ENCODE peak calls at places on chromosomes 5 and 9, in four cellular contexts. One of them, this sample, is unnamed.

GRCh38 chr5:134003064-134003956 is 1.5 kb downstream of the VDAC1 start:
- ATAC-seq in CD8-positive, alpha-beta T cell: no peak
- ATAC-seq in mucosa of descending colon: peak; percentile 0
- ATAC-seq in aorta: no peak
- ATAC-seq in this sample: no peak

GRCh38 chr5:141843156-141843927 is 34.9 kb downstream of the PCDH1 start:
- ATAC-seq in aorta: no peak
- ATAC-seq in mucosa of descending colon: peak; percentile 12
- ATAC-seq in CD8-positive, alpha-beta T cell: no peak
- ATAC-seq in this sample: no peak

GRCh38 chr9:131475111-131475955 is 27.4 kb upstream of the POMT1 start:
- ATAC-seq in CD8-positive, alpha-beta T cell: no peak
- ATAC-seq in aorta: no peak
- ATAC-seq in mucosa of descending colon: no peak
- ATAC-seq in this sample: no peak

GRCh38 chr9:119868694-119869093 is 499.5 kb upstream of the BRINP1 start:
- ATAC-seq in mucosa of descending colon: no peak
- ATAC-seq in CD8-positive, alpha-beta T cell: no peak
- ATAC-seq in aorta: no peak
- ATAC-seq in this sample: peak; percentile 93

GRCh38 chr9:21810388-21810787 is 8.0 kb downstream of the MTAP start:
- ATAC-seq in mucosa of descending colon: no peak
- ATAC-seq in aorta: no peak
- ATAC-seq in CD8-positive, alpha-beta T cell: no peak
- ATAC-seq in this sample: no peak

GRCh38 chr5:90510438-90510837 is 18.9 kb downstream of the LYSMD3 start:
- ATAC-seq in CD8-positive, alpha-beta T cell: no peak
- ATAC-seq in aorta: no peak
- ATAC-seq in mucosa of descending colon: no peak
- ATAC-seq in this sample: no peak

GRCh38 chr9:37220971-37221370 is 100.6 kb downstream of the ZCCHC7 start:
- ATAC-seq in aorta: no peak
- ATAC-seq in mucosa of descending colon: no peak
- ATAC-seq in CD8-positive, alpha-beta T cell: no peak
- ATAC-seq in this sample: no peak

GRCh38 chr9:127107344-127108181 is 14.9 kb downstream of the ANGPTL2 start:
- ATAC-seq in mucosa of descending colon: no peak
- ATAC-seq in aorta: no peak
- ATAC-seq in CD8-positive, alpha-beta T cell: no peak
- ATAC-seq in this sample: no peak

GRCh38 chr9:105027082-105027481 is 99.1 kb upstream of the ABCA1 start:
- ATAC-seq in aorta: no peak
- ATAC-seq in CD8-positive, alpha-beta T cell: no peak
- ATAC-seq in mucosa of descending colon: peak; percentile 18
- ATAC-seq in this sample: no peak
- H3K4me3 ChIP-seq in aorta: no peak overlapping the region
- H3K4me3 ChIP-seq in CD8-positive, alpha-beta T cell: no peak overlapping the region
- H3K4me3 ChIP-seq in mucosa of descending colon: no peak overlapping the region
- H3K4me3 ChIP-seq in this sample: no peak overlapping the region

GRCh38 chr9:134056483-134057310 is 11.1 kb downstream of the BRD3 start:
- ATAC-seq in mucosa of descending colon: peak; percentile 22
- ATAC-seq in aorta: no peak
- ATAC-seq in CD8-positive, alpha-beta T cell: no peak
- ATAC-seq in this sample: no peak
- H3K4me1 ChIP-seq in mucosa of descending colon: peaks cover 26% of the 10 kb centered on the region
- H3K4me1 ChIP-seq in aorta: no peaks in the 10 kb centered on the region
- H3K4me1 ChIP-seq in CD8-positive, alpha-beta T cell: peaks cover 26% of the 10 kb centered on the region
- H3K4me1 ChIP-seq in this sample: peaks cover 6% of the 10 kb centered on the region

GRCh38 chr9:77019810-77020437 is 469 bp downstream of the FOXB2 start:
- ATAC-seq in CD8-positive, alpha-beta T cell: no peak
- ATAC-seq in aorta: no peak
- ATAC-seq in mucosa of descending colon: no peak
- ATAC-seq in this sample: no peak
- H3K4me3 ChIP-seq in CD8-positive, alpha-beta T cell: no peak overlapping the region
- H3K4me3 ChIP-seq in aorta: no peak overlapping the region
- H3K4me3 ChIP-seq in mucosa of descending colon: no peak overlapping the region
- H3K4me3 ChIP-seq in this sample: no peak overlapping the region

GRCh38 chr9:84949258-84949657 is 279.7 kb downstream of the NTRK2 start:
- ATAC-seq in aorta: no peak
- ATAC-seq in mucosa of descending colon: no peak
- ATAC-seq in CD8-positive, alpha-beta T cell: no peak
- ATAC-seq in this sample: no peak

GRCh38 chr9:84949969-84950368 is 280.4 kb downstream of the NTRK2 start:
- ATAC-seq in mucosa of descending colon: no peak
- ATAC-seq in aorta: no peak
- ATAC-seq in CD8-positive, alpha-beta T cell: no peak
- ATAC-seq in this sample: no peak

GRCh38 chr9:84950879-84951811 is 281.6 kb downstream of the NTRK2 start:
- ATAC-seq in mucosa of descending colon: peak; percentile 70
- ATAC-seq in aorta: no peak
- ATAC-seq in CD8-positive, alpha-beta T cell: no peak
- ATAC-seq in this sample: no peak

GRCh38 chr9:84945878-84946538 is 276.5 kb downstream of the NTRK2 start:
- ATAC-seq in mucosa of descending colon: peak; percentile 52
- ATAC-seq in aorta: no peak
- ATAC-seq in CD8-positive, alpha-beta T cell: no peak
- ATAC-seq in this sample: no peak

DNA sequence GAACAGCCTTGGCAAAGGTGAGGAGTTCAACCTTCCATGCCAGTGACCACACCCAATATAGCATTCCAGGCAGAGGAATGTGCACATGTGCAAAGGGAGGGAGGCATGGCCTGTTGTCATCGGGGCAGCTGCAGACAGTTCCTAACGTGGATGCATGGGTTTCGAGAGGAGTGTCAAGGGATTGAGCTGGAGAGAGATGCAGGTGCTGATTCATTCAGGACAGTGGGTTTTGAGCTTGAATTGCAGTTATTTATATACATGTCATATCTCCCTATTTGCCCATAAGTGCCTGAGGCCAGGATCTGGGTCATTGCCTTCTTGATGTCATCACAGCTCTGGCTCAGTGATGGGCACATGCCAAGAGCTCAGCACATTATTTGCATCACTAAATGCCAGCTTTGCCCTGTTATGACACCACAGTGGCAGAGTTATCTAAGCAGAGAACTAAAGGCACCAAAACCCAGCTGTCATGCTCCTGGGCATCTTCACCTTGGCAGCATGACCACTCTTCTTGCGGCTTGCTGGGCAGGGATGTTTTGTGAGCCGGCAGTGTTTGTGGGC is 278.0 kb downstream of the NTRK2 start:
- ATAC-seq in aorta: no peak
- ATAC-seq in mucosa of descending colon: peak; percentile 85
- ATAC-seq in CD8-positive, alpha-beta T cell: no peak
- ATAC-seq in this sample: no peak
- H3K4me1 ChIP-seq in aorta: no peaks in the 10 kb centered on the region
- H3K4me1 ChIP-seq in mucosa of descending colon: peaks cover 17% of the 10 kb centered on the region
- H3K4me1 ChIP-seq in CD8-positive, alpha-beta T cell: no peaks in the 10 kb centered on the region
- H3K4me1 ChIP-seq in this sample: no peaks in the 10 kb centered on the region

GRCh38 chr5:136134653-136135052 is 2.0 kb downstream of the SMAD5 start:
- ATAC-seq in CD8-positive, alpha-beta T cell: no peak
- ATAC-seq in aorta: no peak
- ATAC-seq in mucosa of descending colon: no peak
- ATAC-seq in this sample: no peak
- H3K4me3 ChIP-seq in CD8-positive, alpha-beta T cell: no peak overlapping the region
- H3K4me3 ChIP-seq in aorta: no peak overlapping the region
- H3K4me3 ChIP-seq in mucosa of descending colon: no peak overlapping the region
- H3K4me3 ChIP-seq in this sample: peak overlapping the region; percentile 71

GRCh38 chr9:72579190-72579589 is 57.8 kb downstream of the TMC1 start:
- ATAC-seq in mucosa of descending colon: peak; percentile 78
- ATAC-seq in aorta: no peak
- ATAC-seq in CD8-positive, alpha-beta T cell: no peak
- ATAC-seq in this sample: no peak
- H3K4me1 ChIP-seq in mucosa of descending colon: peaks cover 16% of the 10 kb centered on the region
- H3K4me1 ChIP-seq in aorta: peaks cover 5% of the 10 kb centered on the region
- H3K4me1 ChIP-seq in CD8-positive, alpha-beta T cell: no peaks in the 10 kb centered on the region
- H3K4me1 ChIP-seq in this sample: no peaks in the 10 kb centered on the region

DNA sequence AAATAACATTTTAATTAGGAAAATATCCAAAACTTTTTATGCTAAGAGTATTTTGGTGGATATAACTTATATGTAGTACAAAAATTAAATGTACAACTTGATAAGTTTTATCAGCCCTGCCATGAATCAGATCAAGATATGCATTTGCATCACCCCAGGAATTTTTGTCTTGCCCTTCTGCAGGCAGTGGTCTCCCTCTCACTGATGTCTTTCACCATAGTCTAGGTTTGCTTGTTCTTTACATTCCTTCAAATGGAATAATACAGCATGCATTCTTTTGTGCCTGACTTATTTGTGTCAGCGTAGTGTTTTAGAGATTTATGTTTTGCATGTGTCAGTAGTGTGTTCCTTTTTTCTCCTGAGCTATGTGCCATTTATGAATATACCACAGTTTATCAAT is 36.3 kb downstream of the RNF180 start:
- ATAC-seq in mucosa of descending colon: no peak
- ATAC-seq in aorta: no peak
- ATAC-seq in CD8-positive, alpha-beta T cell: no peak
- ATAC-seq in this sample: no peak
- H3K4me3 ChIP-seq in mucosa of descending colon: no peak overlapping the region
- H3K4me3 ChIP-seq in aorta: no peak overlapping the region
- H3K4me3 ChIP-seq in CD8-positive, alpha-beta T cell: no peak overlapping the region
- H3K4me3 ChIP-seq in this sample: no peak overlapping the region